ENCODE peak calls at places on chromosomes 12 and 14, in seven cellular contexts. W is K562, U is HepG2, H is GM12878, X is SK-N-SH, B is HCT116, Z is H1. G is an unnamed sample.

GRCh38 chr14:52080171-52080800 is 11.4 kb upstream of the NID2 start:
- DNase-seq in U (no peak), W (no peak), Z (no peak), H (no peak), X (no peak), B (no peak), G (no peak)

GRCh38 chr12:112828534-112828933 is 37.0 kb downstream of the RPH3A start:
- DNase-seq in U (no peak), H (no peak), X (no peak), Z (no peak), W (no peak), B (no peak), G (no peak)

GRCh38 chr12:90938451-90938850 is 16.5 kb downstream of the CCER1 start:
- DNase-seq in H (no peak), U (no peak), W (no peak), B (no peak), Z (no peak), X (no peak), G (no peak)

GRCh38 chr14:69539631-69540410 is 34.9 kb downstream of the CCDC177 start:
- DNase-seq in B (no peak), Z (no peak), X (no peak), W (no peak), U (no peak), H (no peak), G (no peak)

GRCh38 chr12:124610021-124610606 is 42.7 kb upstream of the NCOR2 start:
- DNase-seq in H (no peak), W (no peak), B (no peak), X (no peak), U (no peak), Z (no peak), G (no peak)

GRCh38 chr14:101221549-101222160 is 318.1 kb upstream of the RTL1 start:
- DNase-seq in Z (no peak), X (no peak), U (no peak), W (no peak), B (no peak), H (no peak), G (no peak)

GRCh38 chr14:31275731-31276130 is 68.1 kb upstream of the HECTD1 start:
- DNase-seq in U (no peak), H (no peak), X (no peak), W (no peak), Z (no peak), B (peak), G (no peak)

GRCh38 chr14:21063479-21063878 is 5.9 kb downstream of the RNASE8 start:
- DNase-seq in B (no peak), Z (no peak), U (no peak), X (no peak), W (no peak), H (no peak), G (no peak)

GRCh38 chr14:54252072-54252730 is 144.6 kb upstream of the CDKN3 start:
- DNase-seq in B (peak), W (no peak), U (peak), X (no peak), H (no peak), Z (no peak), G (no peak)

GRCh38 chr12:118098456-118098855 is 5.4 kb downstream of the VSIG10 start:
- DNase-seq in Z (no peak), X (no peak), B (no peak), H (no peak), U (no peak), W (no peak), G (no peak)

GRCh38 chr14:69572634-69573135 is 2.0 kb downstream of the CCDC177 start:
- DNase-seq in H (no peak), Z (peak), B (no peak), U (no peak), X (no peak), W (no peak), G (no peak)

GRCh38 chr12:50220357-50221061 is 53.3 kb upstream of the CERS5 start:
- DNase-seq in B (no peak), Z (no peak), U (no peak), H (peak), W (no peak), X (peak), G (no peak)

GRCh38 chr12:50219544-50219943 is 52.4 kb upstream of the CERS5 start:
- DNase-seq in Z (no peak), B (no peak), W (no peak), U (no peak), H (no peak), X (no peak), G (no peak)

GRCh38 chr12:50224026-50224692 is 57.0 kb upstream of the CERS5 start:
- DNase-seq in W (no peak), H (no peak), B (peak), Z (no peak), U (peak), X (no peak), G (no peak)

GRCh38 chr12:50222275-50222783 is 55.2 kb upstream of the CERS5 start:
- DNase-seq in U (no peak), H (no peak), W (peak), X (peak), Z (no peak), B (peak), G (peak)

DNA sequence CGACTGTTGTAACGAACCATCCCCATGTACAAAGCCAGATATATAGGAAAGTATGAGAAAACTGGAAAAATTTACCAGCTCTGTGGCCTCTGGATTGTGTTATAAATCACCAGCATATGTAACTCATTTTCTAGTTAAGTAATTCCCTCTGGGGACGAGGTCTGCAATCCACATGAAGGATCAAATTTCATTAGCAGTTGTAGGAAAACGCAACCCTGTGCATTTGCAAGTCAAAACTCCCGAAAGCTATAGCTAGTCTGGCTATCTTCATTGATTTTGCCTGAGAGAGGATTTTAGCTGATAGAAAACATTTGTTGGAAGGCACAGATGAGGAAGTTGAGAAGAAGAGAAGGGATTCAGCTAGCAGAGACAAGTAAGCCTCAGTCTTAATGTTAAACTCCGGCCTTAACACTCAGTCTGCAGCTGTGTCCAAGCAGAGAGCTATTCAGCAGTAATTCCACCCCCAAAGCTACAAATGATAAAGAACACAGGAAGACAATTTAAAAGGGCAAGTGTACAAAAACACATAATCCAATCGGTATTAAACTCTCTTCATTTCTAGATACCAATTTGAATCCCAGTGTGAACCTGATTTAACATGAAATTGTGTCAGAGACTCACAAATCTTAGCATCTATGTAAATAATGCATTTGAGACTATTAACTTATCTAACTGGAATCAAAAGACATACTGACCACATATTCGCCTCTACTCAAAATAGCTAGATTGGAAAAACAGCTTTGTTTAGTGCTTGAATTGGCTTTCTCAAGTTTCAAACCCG is 54.2 kb upstream of the CERS5 start:
- DNase-seq in U (no peak), H (peak), B (no peak), Z (no peak), W (no peak), X (peak), G (no peak)
- TF ChIP-seq YY1 in U (no peak), H (no peak), B (no peak), Z (no peak), W (no peak), X (no peak), G (no peak)

GRCh38 chr12:106519587-106519986 is 63.2 kb upstream of the RFX4 start:
- DNase-seq in U (no peak), X (peak), Z (no peak), W (no peak), H (no peak), B (no peak), G (no peak)
- TF ChIP-seq YY1 in U (no peak), X (peak), Z (no peak), W (no peak), H (no peak), B (no peak), G (no peak)

GRCh38 chr12:46214668-46215429 is 54.0 kb downstream of the SLC38A1 start:
- DNase-seq in B (no peak), U (no peak), X (no peak), W (no peak), H (peak), Z (no peak), G (no peak)
- TF ChIP-seq YY1 in B (no peak), U (no peak), X (no peak), W (no peak), H (no peak), Z (no peak), G (no peak)

DNA sequence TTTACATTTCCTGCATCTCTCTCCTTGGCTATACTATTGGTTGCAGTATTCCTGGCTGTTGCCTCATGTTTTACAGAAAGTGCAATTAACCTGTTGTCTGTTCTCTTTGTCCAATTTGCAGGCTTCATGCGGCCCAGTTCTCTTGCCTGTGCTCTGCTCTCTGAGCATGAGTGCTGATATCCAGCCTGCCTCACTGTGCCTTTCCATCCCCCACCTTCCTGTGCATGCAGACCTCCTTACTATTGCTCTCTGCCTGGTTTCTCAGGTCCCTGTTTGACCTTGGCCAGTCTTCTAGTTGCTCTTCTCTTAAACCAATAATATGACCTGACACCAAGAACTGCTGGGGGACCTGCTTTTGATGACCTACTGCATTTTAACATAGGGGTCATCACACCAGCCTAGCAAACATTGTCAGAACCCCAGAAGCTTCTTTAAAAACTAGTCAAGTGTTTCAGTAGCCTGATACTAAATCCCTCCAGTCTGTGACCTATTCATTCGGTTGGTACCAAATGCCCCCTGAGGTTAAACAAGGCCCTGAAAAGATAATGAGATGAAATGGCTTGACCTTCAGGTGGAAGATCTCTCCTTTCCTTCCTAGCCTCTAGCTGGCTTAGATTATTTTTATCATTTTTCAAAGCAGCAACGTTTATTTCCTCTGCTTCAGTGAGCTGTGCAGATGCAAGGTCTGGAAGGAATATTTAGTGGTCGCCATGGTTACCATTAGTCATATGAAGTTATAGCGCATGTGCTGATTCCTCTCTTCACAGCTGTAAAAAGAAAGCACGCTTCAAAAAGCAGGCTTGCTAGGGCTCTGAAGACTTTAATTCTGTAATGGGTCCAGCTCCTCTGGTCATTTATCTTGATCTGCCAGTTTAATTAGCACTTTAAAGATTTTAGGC is 216.5 kb downstream of the PHLDA1 start:
- DNase-seq in U (no peak), W (no peak), H (no peak), B (no peak), Z (no peak), X (peak), G (no peak)
- TF ChIP-seq YY1 in U (no peak), W (no peak), H (no peak), B (no peak), Z (no peak), X (no peak), G (no peak)

GRCh38 chr12:56229082-56229481 is 769 bp upstream of the SLC39A5 start:
- DNase-seq in U (no peak), W (no peak), B (no peak), Z (no peak), H (no peak), X (no peak), G (no peak)

GRCh38 chr12:56234746-56235436 is 5.0 kb downstream of the SLC39A5 start:
- DNase-seq in H (no peak), Z (no peak), B (no peak), X (peak), W (no peak), U (no peak), G (no peak)

GRCh38 chr12:56229819-56230448 is at the start of gene SLC39A5:
- DNase-seq in X (no peak), Z (no peak), H (no peak), W (no peak), U (no peak), B (no peak), G (no peak)

GRCh38 chr12:56231184-56231582 is 1.3 kb downstream of the SLC39A5 start:
- DNase-seq in Z (no peak), H (no peak), W (no peak), B (no peak), U (no peak), X (no peak), G (no peak)

GRCh38 chr12:56230449-56231183 is 765 bp downstream of the SLC39A5 start:
- DNase-seq in Z (no peak), U (peak), W (no peak), X (no peak), B (no peak), H (no peak), G (no peak)
- TF ChIP-seq YY1 in Z (no peak), U (no peak), W (no peak), X (no peak), B (no peak), H (no peak), G (no peak)

G was measured in NT2/D1.